ENCODE peak calls at places on chromosomes 3 and 15, in six cellular contexts. A is GM06990; G is CD8-positive, alpha-beta T cell; M is cardiac muscle cell; H is brain microvascular endothelial cell; T is HepG2. Z is an unnamed sample.

GRCh38 chr3:172150268-172150667 is 110.9 kb downstream of the FNDC3B start:
- DNase-seq in A (no peak), G (no peak), M (no peak), H (no peak), T (no peak), Z (no peak)

GRCh38 chr3:43632269-43632733 is 10.5 kb upstream of the ANO10 start:
- DNase-seq in A (no peak), G (no peak), M (peak), H (peak), T (no peak), Z (no peak)

GRCh38 chr3:37859354-37859753 is 2.3 kb upstream of the CTDSPL start:
- DNase-seq in A (no peak), G (no peak), M (no peak), H (no peak), T (no peak), Z (no peak)

GRCh38 chr3:156010829-156011228 is 109.5 kb upstream of the KCNAB1 start:
- DNase-seq in A (no peak), G (no peak), M (peak), H (no peak), T (peak), Z (peak)

GRCh38 chr3:105907790-105908189 is 39.0 kb upstream of the CBLB start:
- DNase-seq in A (peak), G (no peak), M (peak), H (no peak), T (no peak), Z (no peak)

GRCh38 chr3:100002599-100003350 is 111.5 kb downstream of the FILIP1L start:
- DNase-seq in A (no peak), G (no peak), M (peak), H (peak), T (peak), Z (peak)

GRCh38 chr3:186960327-186960726 is 30.0 kb downstream of the ST6GAL1 start:
- DNase-seq in A (no peak), G (no peak), M (no peak), H (no peak), T (no peak), Z (no peak)

GRCh38 chr3:8542190-8542980 is 40.8 kb downstream of the LMCD1 start:
- DNase-seq in A (no peak), G (no peak), M (no peak), H (no peak), T (no peak), Z (no peak)

GRCh38 chr15:45535486-45536042 is 13.0 kb upstream of the SLC30A4 start:
- DNase-seq in A (no peak), G (no peak), M (no peak), H (no peak), T (no peak), Z (no peak)

GRCh38 chr15:57422113-57422754 is 45.9 kb downstream of the CGNL1 start:
- DNase-seq in A (no peak), G (no peak), M (no peak), H (no peak), T (peak), Z (no peak)

GRCh38 chr3:74614133-74614967 is at the start of gene CNTN3:
- DNase-seq in A (no peak), G (no peak), M (peak), H (no peak), T (no peak), Z (no peak)

GRCh38 chr15:39553947-39554731 is 26.7 kb upstream of the THBS1 start:
- DNase-seq in A (peak), G (no peak), M (no peak), H (no peak), T (no peak), Z (no peak)

GRCh38 chr3:108300103-108300849 is 3.9 kb downstream of the HHLA2 start:
- DNase-seq in A (no peak), G (no peak), M (no peak), H (no peak), T (no peak), Z (no peak)

GRCh38 chr3:107524214-107525100 is 1.7 kb downstream of the BBX start:
- DNase-seq in A (peak), G (peak), M (peak), H (peak), T (peak), Z (peak)

GRCh38 chr15:88246666-88247446 is 9.7 kb downstream of the NTRK3 start:
- DNase-seq in A (peak), G (peak), M (peak), H (peak), T (peak), Z (peak)

GRCh38 chr3:52123106-52123708 is 31.0 kb downstream of the POC1A start:
- DNase-seq in A (peak), G (peak), M (peak), H (peak), T (peak), Z (peak)

GRCh38 chr3:112745567-112746248 is 101.0 kb downstream of the CD200R1L start:
- DNase-seq in A (no peak), G (no peak), M (no peak), H (no peak), T (no peak), Z (no peak)

GRCh38 chr3:122800838-122801237 is 6.0 kb downstream of the SLC49A4 start:
- DNase-seq in A (no peak), G (no peak), M (no peak), H (no peak), T (no peak), Z (no peak)

GRCh38 chr3:21508244-21508643 is 242.8 kb downstream of the ZNF385D start:
- DNase-seq in A (no peak), G (no peak), M (no peak), H (no peak), T (no peak), Z (no peak)
- TF ChIP-seq CTCF in A (no peak), G (no peak), M (no peak), H (no peak), T (no peak), Z (no peak)

GRCh38 chr3:39150170-39150802 is 3.1 kb downstream of the CSRNP1 start:
- DNase-seq in A (no peak), G (no peak), M (peak), H (no peak), T (no peak), Z (no peak)
- H3K4me3 ChIP-seq in A (peak), G (no peak), M (no peak), H (peak), T (no peak), Z (no peak)

GRCh38 chr3:132265488-132265887 is 51.7 kb upstream of the ACP3 start:
- DNase-seq in A (no peak), G (no peak), M (no peak), H (no peak), T (no peak), Z (no peak)

GRCh38 chr3:132265008-132265407 is 52.2 kb upstream of the ACP3 start:
- DNase-seq in A (no peak), G (no peak), M (no peak), H (no peak), T (no peak), Z (no peak)

GRCh38 chr3:132267594-132267993 is 49.6 kb upstream of the ACP3 start:
- DNase-seq in A (no peak), G (no peak), M (no peak), H (no peak), T (no peak), Z (no peak)

GRCh38 chr3:132273043-132273442 is 44.2 kb upstream of the ACP3 start:
- DNase-seq in A (no peak), G (no peak), M (no peak), H (no peak), T (no peak), Z (no peak)

GRCh38 chr3:132268956-132269355 is 48.3 kb upstream of the ACP3 start:
- DNase-seq in A (no peak), G (no peak), M (peak), H (no peak), T (no peak), Z (peak)
- TF ChIP-seq CTCF in A (peak), G (no peak), M (peak), H (peak), T (no peak), Z (no peak)

DNA sequence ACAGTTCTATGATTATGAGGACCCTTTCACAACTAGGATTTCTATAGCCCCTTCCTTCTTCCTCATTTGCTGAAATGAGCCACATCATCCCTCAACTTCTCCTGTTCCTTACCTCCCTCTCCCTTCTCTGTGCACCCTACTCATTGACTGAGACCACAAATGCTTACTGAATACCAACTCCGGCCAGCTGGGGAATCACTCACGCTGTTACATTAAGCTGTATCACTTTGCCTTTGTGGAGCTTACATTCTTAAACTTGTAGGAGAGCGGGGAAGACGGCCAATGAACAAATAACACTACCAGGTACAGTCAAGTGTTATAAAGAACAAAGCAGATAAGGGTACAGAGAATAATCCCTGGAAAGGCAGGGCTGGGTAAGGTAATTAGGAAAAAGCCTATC is 5.7 kb downstream of the SUCLG2 start:
- DNase-seq in A (no peak), G (no peak), M (no peak), H (peak), T (no peak), Z (no peak)
- H3K4me3 ChIP-seq in A (no peak), G (no peak), M (no peak), H (no peak), T (no peak), Z (no peak)

GRCh38 chr3:26084629-26085028 is 294.7 kb downstream of the OXSM start:
- DNase-seq in A (no peak), G (no peak), M (no peak), H (no peak), T (no peak), Z (no peak)
- TF ChIP-seq CTCF in A (no peak), G (no peak), M (no peak), H (no peak), T (no peak), Z (no peak)

GRCh38 chr3:114212646-114213045 is 24.7 kb downstream of the ZNF80 start:
- DNase-seq in A (no peak), G (no peak), M (no peak), H (no peak), T (no peak), Z (no peak)

GRCh38 chr3:114216186-114216970 is 21.0 kb downstream of the ZNF80 start:
- DNase-seq in A (no peak), G (no peak), M (peak), H (peak), T (no peak), Z (no peak)

GRCh38 chr3:114213669-114214541 is 23.5 kb downstream of the ZNF80 start:
- DNase-seq in A (peak), G (peak), M (peak), H (peak), T (no peak), Z (no peak)

GRCh38 chr3:114214542-114215341 is 22.6 kb downstream of the ZNF80 start:
- DNase-seq in A (peak), G (peak), M (no peak), H (no peak), T (no peak), Z (no peak)

DNA sequence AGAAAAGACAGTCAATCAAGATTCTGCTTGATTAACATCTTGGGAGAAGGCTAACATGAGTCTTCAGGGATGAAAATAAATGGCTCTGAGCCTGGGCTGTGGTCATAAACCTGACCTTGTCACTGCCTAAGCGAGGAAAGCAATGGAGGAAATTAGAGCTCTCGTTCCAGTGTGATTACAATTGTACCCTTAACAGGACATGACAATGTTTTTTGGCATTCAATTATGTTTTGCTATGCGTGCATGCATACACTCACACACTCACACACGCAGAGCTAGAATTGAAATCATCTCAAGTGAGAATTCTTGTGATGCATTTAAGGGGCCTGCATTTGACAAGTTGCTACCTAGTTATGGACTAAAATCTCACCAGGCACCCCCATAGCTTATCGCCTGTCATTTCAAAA is 24.1 kb downstream of the ZNF80 start:
- DNase-seq in A (no peak), G (no peak), M (peak), H (peak), T (no peak), Z (no peak)
- H3K4me3 ChIP-seq in A (peak), G (no peak), M (no peak), H (no peak), T (no peak), Z (no peak)

DNA sequence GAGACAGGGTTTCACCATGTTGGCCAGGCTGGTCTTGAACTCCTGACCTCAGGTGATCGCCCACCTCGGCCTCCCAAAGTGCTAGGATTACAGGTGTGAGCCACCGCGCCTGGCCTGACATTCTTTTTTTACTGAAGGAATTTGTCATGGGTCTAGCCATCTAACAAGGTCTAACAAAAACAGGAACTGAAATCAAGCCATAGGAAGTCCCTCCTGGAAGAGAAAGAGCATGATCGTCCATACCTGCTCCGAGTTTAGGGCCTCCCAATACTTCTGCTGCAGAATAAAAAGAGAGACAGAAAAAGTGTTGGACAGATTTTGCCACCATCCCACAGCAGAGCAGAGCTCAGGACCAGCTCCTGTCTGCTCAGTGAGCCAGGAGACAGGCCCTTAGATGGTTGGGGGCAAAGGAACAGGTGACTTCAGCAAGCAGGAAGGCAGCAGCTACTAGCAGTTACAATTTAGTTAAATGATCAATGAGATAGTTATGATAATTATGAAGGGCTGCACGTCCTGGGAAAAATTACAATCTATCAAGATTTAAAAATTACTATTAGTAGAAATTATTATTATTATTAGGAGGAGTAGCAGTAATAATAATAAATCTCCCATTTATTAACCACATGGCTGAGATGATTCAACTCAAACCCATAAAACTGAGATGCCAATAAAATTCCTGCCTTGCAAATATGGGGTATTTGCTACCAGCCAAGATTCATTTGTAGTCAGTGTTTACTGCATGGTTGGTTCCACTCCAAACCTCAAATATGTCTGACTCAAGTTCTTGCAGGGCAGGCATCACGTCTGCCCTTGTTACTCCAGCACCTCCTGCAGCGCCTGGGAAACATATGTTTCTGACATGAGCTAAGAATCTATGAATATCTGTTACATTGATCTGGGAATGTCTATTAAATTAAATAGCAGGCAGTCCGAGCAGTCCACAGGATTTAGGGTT is 40.1 kb downstream of the TMEM44 start:
- DNase-seq in A (no peak), G (no peak), M (peak), H (peak), T (no peak), Z (no peak)
- TF ChIP-seq CTCF in A (no peak), G (no peak), M (peak), H (no peak), T (no peak), Z (no peak)

GRCh38 chr15:98865397-98866339 is 141.9 kb downstream of the PGPEP1L start:
- DNase-seq in A (peak), G (peak), M (peak), H (peak), T (peak), Z (peak)

GRCh38 chr15:98868564-98868963 is 139.0 kb downstream of the PGPEP1L start:
- DNase-seq in A (no peak), G (no peak), M (no peak), H (no peak), T (no peak), Z (no peak)

GRCh38 chr15:98863983-98864382 is 143.6 kb downstream of the PGPEP1L start:
- DNase-seq in A (no peak), G (no peak), M (no peak), H (no peak), T (no peak), Z (no peak)

GRCh38 chr15:98870788-98871187 is 136.8 kb downstream of the PGPEP1L start:
- DNase-seq in A (no peak), G (no peak), M (no peak), H (no peak), T (no peak), Z (no peak)

DNA sequence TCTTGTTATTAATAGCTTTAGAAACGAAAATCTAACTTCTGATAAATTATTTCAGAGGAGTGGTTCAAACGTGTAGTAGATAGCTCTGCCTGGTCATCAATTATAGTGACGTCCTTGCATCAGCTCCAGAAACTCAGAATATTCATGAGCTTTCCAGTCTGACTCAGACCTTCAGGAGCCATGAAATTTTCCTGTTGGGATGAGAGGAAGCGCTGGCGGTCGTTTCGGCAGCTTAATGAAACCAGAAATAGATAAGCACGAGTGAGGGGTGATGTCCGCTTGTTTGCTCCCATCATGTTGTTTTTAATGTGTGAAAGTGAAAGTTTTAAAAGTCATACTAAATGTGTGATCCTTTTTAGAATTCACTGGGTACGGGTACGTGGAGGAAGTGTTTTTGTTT is 141.1 kb downstream of the PGPEP1L start:
- DNase-seq in A (no peak), G (no peak), M (peak), H (peak), T (no peak), Z (no peak)
- H3K4me3 ChIP-seq in A (peak), G (peak), M (no peak), H (peak), T (no peak), Z (peak)

DNA sequence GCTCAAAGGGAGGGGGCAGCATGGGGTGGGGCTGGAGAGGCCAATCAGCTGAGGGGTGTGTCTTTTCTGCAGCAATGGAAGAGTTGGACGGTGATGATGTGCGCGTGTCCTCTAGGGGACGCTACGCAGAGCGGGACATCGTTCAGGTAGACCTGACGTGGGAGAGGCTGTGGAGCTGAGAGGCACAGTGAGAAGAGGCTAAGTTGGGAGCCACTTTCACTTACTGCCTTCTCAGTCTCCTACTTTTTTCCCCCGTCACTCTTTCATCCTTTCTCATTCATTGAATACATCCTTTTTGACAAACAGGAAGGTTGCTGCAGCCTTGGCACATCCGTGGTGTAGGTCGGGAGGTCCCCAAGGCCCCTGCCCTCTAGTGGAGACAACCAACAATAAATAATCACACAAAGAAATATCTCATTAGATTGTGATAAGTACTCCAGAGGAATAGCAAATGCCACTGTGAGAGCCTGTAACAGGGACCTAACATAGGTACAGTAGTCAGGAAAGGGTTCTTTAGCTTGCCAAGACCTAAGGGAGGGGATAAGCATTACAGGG is 4.4 kb upstream of the BRPF1 start:
- DNase-seq in A (peak), G (peak), M (no peak), H (no peak), T (peak), Z (no peak)
- TF ChIP-seq CTCF in A (peak), G (peak), M (peak), H (peak), T (peak), Z (peak)

DNA sequence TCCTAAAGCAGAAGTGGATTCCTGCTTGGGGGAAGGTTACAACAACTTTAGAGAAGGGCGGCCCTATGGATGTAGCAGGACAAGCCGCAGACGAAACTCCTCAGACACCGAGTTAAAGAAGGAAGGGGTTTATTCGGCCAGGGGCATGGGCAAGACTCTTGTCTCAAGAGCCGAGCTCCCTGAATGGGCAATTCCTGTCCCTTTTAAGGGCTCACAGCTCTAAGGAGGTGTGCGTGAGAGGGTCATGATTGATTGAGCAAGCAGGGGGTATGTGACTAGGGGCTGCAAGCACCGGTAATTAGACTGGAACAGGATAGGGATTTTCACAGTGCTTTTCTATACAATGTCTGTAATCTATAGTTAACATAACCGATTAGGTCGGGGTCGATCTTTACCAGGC is 879 bp upstream of the PDHB start:
- DNase-seq in A (no peak), G (no peak), M (no peak), H (no peak), T (no peak), Z (no peak)
- H3K4me3 ChIP-seq in A (no peak), G (no peak), M (no peak), H (no peak), T (no peak), Z (no peak)

Z was measured in Caco-2.